ENCODE peak calls at places on chromosomes 4 and X, in ten cellular contexts. One of them, this sample, is unnamed.
A peak's percentile ranks its signal among the peaks of the same experiment; 100 is the strongest.

GRCh38 chr4:147025042-147025441 is 79.4 kb upstream of the TTC29 start:
- DNase-seq in PC-3: no peak
- DNase-seq in K562: no peak
- DNase-seq in fibroblast of lung: no peak
- DNase-seq in DND-41: no peak
- DNase-seq in neural progenitor cell: no peak
- DNase-seq in HCT116: no peak
- DNase-seq in PC-9: no peak
- DNase-seq in astrocyte: no peak
- DNase-seq in GM23248: no peak
- DNase-seq in this sample: no peak

GRCh38 chr4:39032218-39033085 is at the start of gene TMEM156:
- DNase-seq in HCT116: no peak
- DNase-seq in neural progenitor cell: no peak
- DNase-seq in DND-41: no peak
- DNase-seq in astrocyte: no peak
- DNase-seq in K562: no peak
- DNase-seq in PC-9: peak; percentile 93
- DNase-seq in fibroblast of lung: peak; percentile 53
- DNase-seq in PC-3: peak; percentile 83
- DNase-seq in GM23248: peak; percentile 50
- DNase-seq in this sample: no peak

GRCh38 chr4:71241467-71242401 is 97.1 kb upstream of the SLC4A4 start:
- DNase-seq in PC-3: no peak
- DNase-seq in HCT116: no peak
- DNase-seq in GM23248: no peak
- DNase-seq in neural progenitor cell: no peak
- DNase-seq in K562: no peak
- DNase-seq in PC-9: no peak
- DNase-seq in DND-41: no peak
- DNase-seq in astrocyte: no peak
- DNase-seq in fibroblast of lung: peak; percentile 40
- DNase-seq in this sample: no peak

GRCh38 chrX:53362439-53362838 is 60.0 kb downstream of the SMC1A start:
- DNase-seq in GM23248: no peak
- DNase-seq in DND-41: peak; percentile 52
- DNase-seq in fibroblast of lung: no peak
- DNase-seq in neural progenitor cell: no peak
- DNase-seq in HCT116: no peak
- DNase-seq in PC-9: no peak
- DNase-seq in astrocyte: no peak
- DNase-seq in K562: no peak
- DNase-seq in PC-3: no peak
- DNase-seq in this sample: no peak

GRCh38 chr4:78864405-78865024 is 74.7 kb downstream of the PAQR3 start:
- DNase-seq in fibroblast of lung: peak; percentile 92
- DNase-seq in HCT116: peak; percentile 64
- DNase-seq in GM23248: peak; percentile 81
- DNase-seq in neural progenitor cell: peak; percentile 70
- DNase-seq in astrocyte: peak; percentile 62
- DNase-seq in PC-3: peak; percentile 78
- DNase-seq in DND-41: peak; percentile 30
- DNase-seq in PC-9: peak; percentile 59
- DNase-seq in K562: peak; percentile 24
- DNase-seq in this sample: peak; percentile 66

GRCh38 chr4:180058731-180059215 is 2184.4 kb upstream of the TENM3 start:
- DNase-seq in PC-3: peak; percentile 3
- DNase-seq in neural progenitor cell: peak; percentile 76
- DNase-seq in astrocyte: peak; percentile 56
- DNase-seq in PC-9: no peak
- DNase-seq in fibroblast of lung: peak; percentile 78
- DNase-seq in K562: no peak
- DNase-seq in GM23248: peak; percentile 44
- DNase-seq in DND-41: no peak
- DNase-seq in HCT116: no peak
- DNase-seq in this sample: peak; percentile 77

GRCh38 chrX:106415276-106415895 is 196.4 kb upstream of the RADX start:
- DNase-seq in PC-3: peak; percentile 50
- DNase-seq in neural progenitor cell: peak; percentile 43
- DNase-seq in DND-41: no peak
- DNase-seq in fibroblast of lung: peak; percentile 11
- DNase-seq in astrocyte: no peak
- DNase-seq in PC-9: no peak
- DNase-seq in HCT116: peak; percentile 8
- DNase-seq in GM23248: peak; percentile 43
- DNase-seq in K562: peak; percentile 14
- DNase-seq in this sample: peak; percentile 15

GRCh38 chrX:13078739-13079444 is 34.5 kb upstream of the FAM9C start:
- DNase-seq in GM23248: peak; percentile 82
- DNase-seq in PC-9: no peak
- DNase-seq in DND-41: no peak
- DNase-seq in PC-3: no peak
- DNase-seq in astrocyte: peak; percentile 76
- DNase-seq in HCT116: no peak
- DNase-seq in fibroblast of lung: peak; percentile 83
- DNase-seq in K562: no peak
- DNase-seq in neural progenitor cell: peak; percentile 20
- DNase-seq in this sample: no peak

GRCh38 chrX:39766085-39766726 is 331.6 kb downstream of the BCOR start:
- DNase-seq in GM23248: no peak
- DNase-seq in DND-41: peak; percentile 53
- DNase-seq in neural progenitor cell: no peak
- DNase-seq in K562: no peak
- DNase-seq in astrocyte: no peak
- DNase-seq in PC-9: no peak
- DNase-seq in HCT116: no peak
- DNase-seq in PC-3: no peak
- DNase-seq in fibroblast of lung: no peak
- DNase-seq in this sample: no peak

DNA sequence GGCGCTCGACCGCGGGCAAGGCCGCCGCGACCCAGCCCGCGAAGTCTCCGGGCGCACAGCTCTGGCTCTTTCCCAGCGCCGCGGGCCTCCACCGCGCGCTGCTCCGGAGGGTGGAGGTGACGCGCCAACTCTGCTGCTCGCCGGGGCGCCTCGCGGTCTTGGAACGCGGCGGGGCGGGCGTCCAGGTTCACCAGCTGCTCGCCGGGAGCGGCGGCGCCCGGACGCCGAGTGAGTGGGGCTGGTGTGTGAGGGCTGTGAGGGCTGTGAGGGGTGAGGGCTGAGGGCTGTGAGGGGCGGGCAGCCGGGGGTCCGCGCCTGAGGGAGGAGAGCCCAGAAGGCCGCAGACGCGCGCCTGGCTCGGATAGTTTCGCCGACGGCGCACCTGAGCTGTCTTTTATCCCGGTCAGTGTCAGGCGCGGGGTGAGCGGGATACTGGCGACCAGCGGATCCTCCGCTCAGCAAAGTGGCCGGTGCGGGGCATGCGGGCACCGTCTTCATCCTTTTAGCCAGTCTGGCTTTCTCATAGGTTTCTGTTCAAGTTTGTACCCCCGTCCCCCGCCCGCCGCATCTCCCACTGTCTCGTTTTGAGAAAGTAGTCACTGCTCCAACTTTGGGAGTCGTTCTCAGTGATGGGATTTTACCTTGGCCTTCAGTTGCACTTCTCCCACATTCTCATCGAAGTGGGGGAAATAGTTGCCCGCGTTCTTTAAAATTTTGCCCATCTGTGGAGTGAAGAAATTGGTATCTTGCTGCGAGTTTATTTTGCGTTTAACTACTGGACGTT is 580 bp downstream of the HERC5 start:
- DNase-seq in PC-9: no peak
- DNase-seq in DND-41: peak; percentile 43
- DNase-seq in astrocyte: peak; percentile 8
- DNase-seq in neural progenitor cell: peak; percentile 66
- DNase-seq in K562: no peak
- DNase-seq in fibroblast of lung: no peak
- DNase-seq in HCT116: peak; percentile 6
- DNase-seq in GM23248: peak; percentile 65
- DNase-seq in PC-3: peak; percentile 21
- DNase-seq in this sample: no peak
- TF ChIP-seq EZH2 in PC-9: no peak
- TF ChIP-seq EZH2 in DND-41: no peak
- TF ChIP-seq EZH2 in astrocyte: peak; percentile 93
- TF ChIP-seq EZH2 in neural progenitor cell: peak; percentile 92
- TF ChIP-seq EZH2 in K562: no peak
- TF ChIP-seq EZH2 in fibroblast of lung: peak; percentile 82
- TF ChIP-seq EZH2 in HCT116: no peak
- TF ChIP-seq EZH2 in GM23248: no peak
- TF ChIP-seq EZH2 in PC-3: no peak
- TF ChIP-seq EZH2 in this sample: no peak

GRCh38 chr4:77564231-77564630 is 41.4 kb upstream of the CXCL13 start:
- DNase-seq in K562: no peak
- DNase-seq in fibroblast of lung: peak; percentile 63
- DNase-seq in neural progenitor cell: no peak
- DNase-seq in PC-9: no peak
- DNase-seq in GM23248: no peak
- DNase-seq in HCT116: no peak
- DNase-seq in astrocyte: no peak
- DNase-seq in DND-41: no peak
- DNase-seq in PC-3: no peak
- DNase-seq in this sample: no peak
- H3K4me1 ChIP-seq in K562: no peaks in the 10 kb centered on the region
- H3K4me1 ChIP-seq in fibroblast of lung: no peaks in the 10 kb centered on the region
- H3K4me1 ChIP-seq in neural progenitor cell: no peaks in the 10 kb centered on the region
- H3K4me1 ChIP-seq in PC-9: no peaks in the 10 kb centered on the region
- H3K4me1 ChIP-seq in GM23248: no peaks in the 10 kb centered on the region
- H3K4me1 ChIP-seq in HCT116: no peaks in the 10 kb centered on the region
- H3K4me1 ChIP-seq in astrocyte: no peaks in the 10 kb centered on the region
- H3K4me1 ChIP-seq in DND-41: no peaks in the 10 kb centered on the region
- H3K4me1 ChIP-seq in PC-3: no peaks in the 10 kb centered on the region
- H3K4me1 ChIP-seq in this sample: no peaks in the 10 kb centered on the region

GRCh38 chrX:25016361-25016671 is 551 bp upstream of the ARX start:
- DNase-seq in DND-41: no peak
- DNase-seq in PC-9: no peak
- DNase-seq in HCT116: no peak
- DNase-seq in astrocyte: no peak
- DNase-seq in GM23248: no peak
- DNase-seq in fibroblast of lung: no peak
- DNase-seq in PC-3: no peak
- DNase-seq in K562: no peak
- DNase-seq in neural progenitor cell: peak; percentile 56
- DNase-seq in this sample: no peak
- H3K27me3 ChIP-seq in DND-41: peaks cover 5% of the 10 kb centered on the region
- H3K27me3 ChIP-seq in PC-9: no peaks in the 10 kb centered on the region
- H3K27me3 ChIP-seq in HCT116: no peaks in the 10 kb centered on the region
- H3K27me3 ChIP-seq in astrocyte: peaks cover 74% of the 10 kb centered on the region
- H3K27me3 ChIP-seq in GM23248: peaks cover 61% of the 10 kb centered on the region
- H3K27me3 ChIP-seq in fibroblast of lung: peaks cover 63% of the 10 kb centered on the region
- H3K27me3 ChIP-seq in PC-3: peaks cover 67% of the 10 kb centered on the region
- H3K27me3 ChIP-seq in K562: peaks cover 69% of the 10 kb centered on the region
- H3K27me3 ChIP-seq in neural progenitor cell: peaks cover 99% of the 10 kb centered on the region
- H3K27me3 ChIP-seq in this sample: no peaks in the 10 kb centered on the region

GRCh38 chrX:69024931-69025330 is 140.3 kb downstream of the PJA1 start:
- DNase-seq in PC-3: peak; percentile 81
- DNase-seq in K562: no peak
- DNase-seq in HCT116: no peak
- DNase-seq in DND-41: no peak
- DNase-seq in neural progenitor cell: peak; percentile 8
- DNase-seq in astrocyte: peak; percentile 41
- DNase-seq in GM23248: peak; percentile 63
- DNase-seq in fibroblast of lung: peak; percentile 76
- DNase-seq in PC-9: no peak
- DNase-seq in this sample: no peak

GRCh38 chrX:69022430-69022829 is 142.8 kb downstream of the PJA1 start:
- DNase-seq in neural progenitor cell: no peak
- DNase-seq in PC-3: no peak
- DNase-seq in fibroblast of lung: no peak
- DNase-seq in GM23248: no peak
- DNase-seq in HCT116: no peak
- DNase-seq in PC-9: no peak
- DNase-seq in astrocyte: no peak
- DNase-seq in DND-41: no peak
- DNase-seq in K562: no peak
- DNase-seq in this sample: no peak

GRCh38 chrX:69025802-69026301 is 139.4 kb downstream of the PJA1 start:
- DNase-seq in PC-9: peak; percentile 62
- DNase-seq in K562: no peak
- DNase-seq in GM23248: peak; percentile 28
- DNase-seq in astrocyte: peak; percentile 54
- DNase-seq in neural progenitor cell: no peak
- DNase-seq in HCT116: no peak
- DNase-seq in DND-41: no peak
- DNase-seq in fibroblast of lung: peak; percentile 52
- DNase-seq in PC-3: peak; percentile 94
- DNase-seq in this sample: no peak

GRCh38 chrX:69021561-69021960 is 143.7 kb downstream of the PJA1 start:
- DNase-seq in DND-41: no peak
- DNase-seq in PC-9: no peak
- DNase-seq in HCT116: no peak
- DNase-seq in astrocyte: no peak
- DNase-seq in GM23248: no peak
- DNase-seq in fibroblast of lung: no peak
- DNase-seq in PC-3: no peak
- DNase-seq in K562: no peak
- DNase-seq in neural progenitor cell: no peak
- DNase-seq in this sample: no peak

GRCh38 chrX:69024287-69024686 is 141.0 kb downstream of the PJA1 start:
- DNase-seq in K562: no peak
- DNase-seq in DND-41: no peak
- DNase-seq in fibroblast of lung: no peak
- DNase-seq in HCT116: no peak
- DNase-seq in PC-3: no peak
- DNase-seq in neural progenitor cell: no peak
- DNase-seq in PC-9: no peak
- DNase-seq in GM23248: no peak
- DNase-seq in astrocyte: no peak
- DNase-seq in this sample: no peak
- TF ChIP-seq EZH2 in K562: no peak
- TF ChIP-seq EZH2 in DND-41: no peak
- TF ChIP-seq EZH2 in fibroblast of lung: no peak
- TF ChIP-seq EZH2 in HCT116: no peak
- TF ChIP-seq EZH2 in PC-3: no peak
- TF ChIP-seq EZH2 in neural progenitor cell: no peak
- TF ChIP-seq EZH2 in PC-9: no peak
- TF ChIP-seq EZH2 in GM23248: no peak
- TF ChIP-seq EZH2 in astrocyte: no peak
- TF ChIP-seq EZH2 in this sample: no peak